ENCODE peak calls at places on chromosomes 1 and 21, in ten cellular contexts. L is kidney epithelial cell, S is keratinocyte, N is aorta, Z is GM23248, J is epithelial cell of proximal tubule, Y is HFF-Myc, V is dorsolateral prefrontal cortex, H is small intestine, D is brain microvascular endothelial cell. Q is an unnamed sample.

GRCh38 chr21:35204125-35204524 is 155.0 kb upstream of the RUNX1 start:
- DNase-seq in Y (no peak), H (no peak), J (no peak), Z (no peak), L (no peak), N (no peak), S (no peak), V (no peak), D (no peak), Q (no peak)

GRCh38 chr1:36486088-36486435 is 3.3 kb upstream of the CSF3R start:
- DNase-seq in H (no peak), V (no peak), Y (no peak), L (no peak), S (no peak), D (no peak), Z (no peak), J (no peak), N (no peak), Q (no peak)

GRCh38 chr1:33119050-33119449 is 38.1 kb downstream of the AZIN2 start:
- DNase-seq in Z (no peak), S (no peak), Y (no peak), L (no peak), N (no peak), J (no peak), D (no peak), V (no peak), H (no peak), Q (no peak)

GRCh38 chr1:79355073-79355472 is 348.5 kb upstream of the ADGRL4 start:
- DNase-seq in H (no peak), Y (no peak), V (no peak), J (no peak), D (peak), S (no peak), Z (peak), L (no peak), N (no peak), Q (no peak)

GRCh38 chr1:24065314-24065713 is 46.6 kb downstream of the MYOM3 start:
- DNase-seq in J (no peak), V (no peak), Y (no peak), N (no peak), D (no peak), S (no peak), Z (no peak), H (no peak), L (no peak), Q (no peak)

GRCh38 chr1:29180497-29181412 is 945 bp downstream of the SRSF4 start:
- DNase-seq in Y (no peak), N (peak), J (no peak), L (no peak), D (peak), V (peak), Z (no peak), S (no peak), H (no peak), Q (no peak)

GRCh38 chr1:59029768-59030167 is 245.9 kb upstream of the JUN start:
- DNase-seq in J (no peak), N (no peak), L (no peak), Z (no peak), Y (no peak), S (no peak), H (peak), D (peak), V (no peak), Q (no peak)

GRCh38 chr1:230633469-230633868 is 8.8 kb upstream of the COG2 start:
- DNase-seq in V (no peak), L (no peak), S (no peak), Z (no peak), Y (no peak), N (no peak), J (no peak), H (no peak), D (no peak), Q (no peak)

GRCh38 chr21:37207441-37208009 is 59.6 kb downstream of the VPS26C start:
- DNase-seq in H (peak), N (peak), V (peak), Z (peak), D (no peak), S (no peak), J (no peak), L (no peak), Y (no peak), Q (no peak)

GRCh38 chr1:205510308-205510950 is 6.0 kb downstream of the CDK18 start:
- DNase-seq in V (no peak), Z (no peak), N (no peak), Y (no peak), D (no peak), J (no peak), L (no peak), S (no peak), H (no peak), Q (no peak)

GRCh38 chr1:38235705-38236104 is 189.1 kb upstream of the POU3F1 start:
- DNase-seq in V (no peak), S (no peak), Z (peak), N (no peak), L (peak), D (peak), Y (peak), H (no peak), J (peak), Q (no peak)

GRCh38 chr1:208024406-208024805 is 113.5 kb upstream of the CD34 start:
- DNase-seq in V (no peak), D (no peak), H (no peak), Z (no peak), L (no peak), N (no peak), S (no peak), Y (no peak), J (no peak), Q (no peak)

GRCh38 chr21:39610705-39611104 is 2.0 kb upstream of the B3GALT5 start:
- DNase-seq in Z (no peak), V (no peak), J (no peak), H (no peak), D (no peak), Y (no peak), L (no peak), N (no peak), S (no peak), Q (no peak)

GRCh38 chr1:41545996-41546938 is 61.8 kb upstream of the EDN2 start:
- DNase-seq in J (peak), L (no peak), Y (no peak), D (no peak), H (no peak), V (no peak), Z (peak), S (no peak), N (no peak), Q (no peak)

GRCh38 chr1:214636436-214636835 is 33.4 kb downstream of the CENPF start:
- DNase-seq in N (no peak), S (no peak), Y (no peak), J (no peak), H (no peak), Z (no peak), L (no peak), D (no peak), V (peak), Q (no peak)

GRCh38 chr1:56330400-56331026 is 248.8 kb downstream of the PLPP3 start:
- DNase-seq in V (no peak), D (peak), S (no peak), Y (peak), J (no peak), N (no peak), L (peak), H (no peak), Z (peak), Q (no peak)

GRCh38 chr1:25130895-25131294 is 101.4 kb downstream of the SYF2 start:
- DNase-seq in H (no peak), D (no peak), V (no peak), L (no peak), N (no peak), Y (no peak), Z (no peak), J (no peak), S (no peak), Q (no peak)

GRCh38 chr1:241706257-241706656 is 54.2 kb downstream of the WDR64 start:
- DNase-seq in J (no peak), S (no peak), N (no peak), H (no peak), V (no peak), Z (peak), D (no peak), L (no peak), Y (no peak), Q (no peak)

GRCh38 chr1:245578751-245579150 is 424.0 kb downstream of the KIF26B start:
- DNase-seq in D (no peak), Y (no peak), S (no peak), H (no peak), Z (no peak), J (no peak), N (no peak), L (no peak), V (no peak), Q (no peak)

GRCh38 chr1:16167331-16168143 is 11.7 kb upstream of the EPHA2 start:
- DNase-seq in S (no peak), N (peak), V (peak), J (no peak), D (no peak), L (no peak), H (peak), Y (no peak), Z (peak), Q (no peak)

GRCh38 chr1:204751480-204751879 is 65.9 kb upstream of the LRRN2 start:
- DNase-seq in Z (no peak), N (no peak), Y (no peak), J (no peak), L (no peak), S (no peak), H (no peak), V (no peak), D (no peak), Q (peak)

GRCh38 chr1:20123696-20124450 is 4.5 kb upstream of the PLA2G2D start:
- DNase-seq in H (peak), S (no peak), Z (no peak), N (no peak), Y (no peak), L (no peak), V (no peak), J (peak), D (no peak), Q (no peak)

GRCh38 chr1:156584813-156585212 is 5.3 kb downstream of the TTC24 start:
- DNase-seq in N (no peak), Y (no peak), J (no peak), S (no peak), H (no peak), V (no peak), L (no peak), D (no peak), Z (no peak), Q (no peak)

GRCh38 chr21:27586986-27587385 is 620.1 kb upstream of the ADAMTS5 start:
- DNase-seq in V (no peak), D (no peak), N (no peak), S (no peak), L (no peak), J (no peak), Y (no peak), Z (peak), H (no peak), Q (no peak)

GRCh38 chr1:143720087-143721023 is 251.4 kb downstream of the FAM72C start:
- DNase-seq in H (peak), J (no peak), V (peak), S (no peak), D (no peak), L (no peak), Z (peak), Y (no peak), N (peak), Q (no peak)

GRCh38 chr21:40445349-40445921 is 401.5 kb downstream of the DSCAM start:
- DNase-seq in Z (no peak), D (no peak), S (no peak), N (no peak), J (no peak), L (no peak), V (no peak), H (no peak), Y (no peak), Q (no peak)

GRCh38 chr21:17726047-17726446 is 93.1 kb downstream of the C21orf91 start:
- DNase-seq in S (no peak), Z (peak), J (no peak), D (no peak), V (no peak), L (no peak), H (no peak), N (no peak), Y (peak), Q (no peak)

GRCh38 chr1:28139033-28139712 is 37.3 kb downstream of the PTAFR start:
- DNase-seq in Z (peak), J (no peak), H (no peak), D (no peak), V (no peak), L (no peak), N (no peak), S (no peak), Y (no peak), Q (no peak)

GRCh38 chr1:18211764-18212163 is 104.2 kb downstream of the IGSF21 start:
- DNase-seq in V (peak), N (no peak), S (no peak), Y (no peak), D (no peak), L (no peak), Z (peak), H (no peak), J (no peak), Q (no peak)

GRCh38 chr1:201582977-201583376 is 44.0 kb downstream of the NAV1 start:
- DNase-seq in S (no peak), N (no peak), D (no peak), L (no peak), Z (no peak), H (no peak), J (no peak), Y (no peak), V (no peak), Q (peak)

GRCh38 chr21:45108808-45109800 is 34.7 kb downstream of the ADARB1 start:
- DNase-seq in N (no peak), S (no peak), J (no peak), Z (no peak), L (no peak), D (no peak), V (no peak), Y (no peak), H (no peak), Q (no peak)

GRCh38 chr1:8465692-8466091 is 147.8 kb downstream of the SLC45A1 start:
- DNase-seq in Z (peak), D (no peak), J (no peak), H (no peak), V (peak), N (no peak), Y (no peak), L (no peak), S (no peak), Q (no peak)

GRCh38 chr21:44071359-44072104 is 35.7 kb upstream of the PWP2 start:
- DNase-seq in D (no peak), H (no peak), V (no peak), J (no peak), Y (no peak), S (no peak), L (no peak), N (no peak), Z (no peak), Q (no peak)

GRCh38 chr21:33403128-33403785 is at the start of gene IFNGR2:
- DNase-seq in V (peak), H (no peak), N (peak), L (no peak), D (no peak), Y (no peak), J (no peak), S (no peak), Z (peak), Q (no peak)

GRCh38 chr1:86769065-86769464 is 64.7 kb downstream of the SH3GLB1 start:
- DNase-seq in Z (no peak), H (no peak), S (no peak), V (no peak), J (no peak), N (no peak), Y (no peak), L (no peak), D (no peak), Q (no peak)

GRCh38 chr1:184616504-184616903 is 138.2 kb downstream of the EDEM3 start:
- DNase-seq in S (no peak), J (no peak), Y (no peak), L (no peak), H (no peak), N (no peak), V (no peak), Z (no peak), D (no peak), Q (peak)

GRCh38 chr1:107936498-107937481 is 28.2 kb downstream of the VAV3 start:
- DNase-seq in H (no peak), Z (peak), D (peak), J (peak), V (no peak), N (no peak), L (peak), Y (peak), S (peak), Q (no peak)

GRCh38 chr1:3126756-3127718 is 58.0 kb downstream of the PRDM16 start:
- DNase-seq in L (no peak), S (no peak), D (no peak), Y (no peak), Z (no peak), V (no peak), N (no peak), J (no peak), H (no peak), Q (no peak)

GRCh38 chr1:3129133-3129490 is 60.1 kb downstream of the PRDM16 start:
- DNase-seq in L (no peak), Z (no peak), Y (no peak), D (no peak), N (no peak), J (no peak), H (no peak), V (no peak), S (no peak), Q (no peak)

GRCh38 chr1:3125546-3126368 is 56.8 kb downstream of the PRDM16 start:
- DNase-seq in D (no peak), L (no peak), Z (no peak), J (no peak), S (no peak), V (no peak), H (no peak), Y (no peak), N (no peak), Q (no peak)

GRCh38 chr1:3128431-3129132 is 59.6 kb downstream of the PRDM16 start:
- DNase-seq in S (no peak), L (no peak), Y (no peak), Z (no peak), N (peak), D (no peak), J (no peak), H (no peak), V (no peak), Q (peak)

DNA sequence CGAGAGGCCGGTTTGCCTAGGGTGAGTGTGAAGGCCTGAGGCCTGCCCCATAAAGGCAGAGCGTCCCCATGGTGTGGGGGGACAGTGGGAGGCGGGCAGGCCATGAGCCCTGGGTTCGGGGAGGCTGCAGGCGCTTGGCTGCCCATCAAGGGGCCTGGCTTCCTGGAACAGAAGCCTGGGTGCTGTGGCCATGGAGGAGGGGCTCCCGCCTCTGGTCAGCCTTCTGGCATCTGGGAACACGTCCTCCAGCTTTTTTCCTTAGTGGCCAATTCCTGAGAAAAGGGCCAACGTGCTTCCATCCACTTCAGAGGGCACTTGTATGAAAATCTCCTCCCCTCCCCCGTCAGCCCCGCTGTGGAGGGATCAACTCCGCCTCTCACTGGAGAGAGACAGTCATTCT is 58.7 kb downstream of the PRDM16 start:
- DNase-seq in J (no peak), L (no peak), H (no peak), V (no peak), S (no peak), Y (no peak), N (peak), Z (no peak), D (no peak), Q (peak)
- H3K4me3 ChIP-seq in J (no peak), L (no peak), H (no peak), V (no peak), S (no peak), Y (no peak), N (no peak), Z (no peak), D (no peak), Q (peak)

GRCh38 chr1:92874987-92875386 is 43.1 kb downstream of the RPL5 start:
- DNase-seq in J (no peak), N (no peak), S (no peak), D (no peak), Z (no peak), L (no peak), Y (no peak), H (no peak), V (no peak), Q (no peak)

GRCh38 chr1:92879316-92879968 is 47.6 kb downstream of the RPL5 start:
- DNase-seq in N (no peak), L (no peak), V (no peak), H (no peak), Y (no peak), Z (no peak), D (no peak), S (no peak), J (no peak), Q (no peak)

GRCh38 chr1:92876351-92876750 is 44.5 kb downstream of the RPL5 start:
- DNase-seq in L (no peak), N (no peak), S (no peak), J (no peak), Z (no peak), Y (no peak), V (no peak), H (no peak), D (no peak), Q (no peak)

GRCh38 chr1:92877792-92878191 is 46.0 kb downstream of the RPL5 start:
- DNase-seq in N (no peak), Z (peak), Y (no peak), J (no peak), V (no peak), D (peak), S (no peak), L (no peak), H (no peak), Q (no peak)

GRCh38 chr1:92877081-92877711 is 45.4 kb downstream of the RPL5 start:
- DNase-seq in H (peak), N (no peak), S (no peak), D (no peak), Y (no peak), L (no peak), V (no peak), J (no peak), Z (no peak), Q (no peak)
- H3K4me3 ChIP-seq in H (no peak), N (no peak), S (no peak), D (no peak), Y (no peak), L (no peak), V (peak), J (no peak), Z (no peak), Q (no peak)

DNA sequence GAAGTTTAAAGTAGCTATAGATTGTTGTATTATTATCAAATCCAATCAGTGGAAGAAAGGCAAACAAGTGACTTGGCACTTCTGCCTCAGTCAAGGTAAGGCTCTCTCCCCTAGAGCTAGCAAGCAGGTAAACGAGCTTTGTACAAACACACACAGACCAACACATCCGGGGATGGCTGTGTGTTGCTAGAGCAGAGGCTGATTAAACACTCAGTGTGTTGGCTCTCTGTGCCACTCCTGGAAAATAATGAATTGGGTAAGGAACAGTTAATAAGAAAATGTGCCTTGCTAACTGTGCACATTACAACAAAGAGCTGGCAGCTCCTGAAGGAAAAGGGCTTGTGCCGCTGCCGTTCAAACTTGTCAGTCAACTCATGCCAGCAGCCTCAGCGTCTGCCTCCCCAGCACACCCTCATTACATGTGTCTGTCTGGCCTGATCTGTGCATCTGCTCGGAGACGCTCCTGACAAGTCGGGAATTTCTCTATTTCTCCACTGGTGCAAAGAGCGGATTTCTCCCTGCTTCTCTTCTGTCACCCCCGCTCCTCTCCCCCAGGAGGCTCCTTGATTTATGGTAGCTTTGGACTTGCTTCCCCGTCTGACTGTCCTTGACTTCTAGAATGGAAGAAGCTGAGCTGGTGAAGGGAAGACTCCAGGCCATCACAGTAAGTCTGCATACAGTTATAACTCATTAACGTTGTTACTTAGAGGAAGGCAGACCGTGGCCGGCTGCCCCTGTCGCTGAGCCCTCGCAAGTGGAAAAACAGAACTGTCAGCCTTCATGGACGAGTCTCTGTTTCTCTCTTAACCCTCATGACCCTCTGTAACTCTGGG is at the start of gene PALMD:
- DNase-seq in J (no peak), Z (peak), Y (no peak), V (no peak), S (no peak), L (no peak), D (no peak), N (no peak), H (peak), Q (no peak)
- H3K4me3 ChIP-seq in J (peak), Z (peak), Y (no peak), V (peak), S (peak), L (no peak), D (peak), N (peak), H (peak), Q (peak)

DNA sequence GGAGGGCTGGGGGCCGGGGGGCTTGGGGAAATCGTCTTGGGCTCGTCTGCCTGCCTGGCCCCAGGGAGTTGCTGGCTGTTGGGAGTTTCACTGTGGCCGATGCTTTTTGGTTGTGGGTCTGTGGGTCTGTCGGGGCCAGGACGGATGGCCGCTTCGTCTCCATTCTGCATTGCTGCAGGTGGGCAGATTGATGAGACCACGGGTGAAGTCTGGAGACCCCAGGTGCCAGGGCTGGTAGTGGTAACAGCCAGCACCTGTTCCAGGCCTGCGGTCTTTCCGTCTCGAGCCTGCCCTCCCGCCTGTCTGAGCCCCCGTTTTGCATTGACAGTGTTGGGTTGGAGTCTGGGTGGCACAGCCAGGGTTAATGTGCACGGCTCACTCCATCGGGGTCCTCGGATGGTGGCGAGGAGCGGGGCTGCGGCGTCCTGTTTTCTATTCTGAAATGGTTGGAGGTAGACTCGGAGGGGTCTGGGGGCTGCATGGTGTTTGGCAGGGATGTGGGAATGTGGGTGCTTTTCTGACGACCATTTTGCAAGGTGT is 24.2 kb downstream of the PRKCZ start:
- DNase-seq in S (no peak), D (no peak), H (no peak), V (no peak), L (no peak), J (no peak), Z (no peak), N (peak), Y (no peak), Q (no peak)
- H3K4me3 ChIP-seq in S (no peak), D (no peak), H (no peak), V (peak), L (no peak), J (no peak), Z (peak), N (no peak), Y (peak), Q (no peak)

Q was measured in coronary artery.